ENCODE peak calls at places on chromosomes 4 and X, in five cellular contexts. One of them, this sample, is unnamed.

GRCh38 chr4:153244969-153245368 is 40.7 kb downstream of the TRIM2 start:
- DNase-seq in ovary: no peak
- DNase-seq in tibial artery: no peak
- DNase-seq in pancreas: peak; percentile 24
- DNase-seq in naive thymus-derived CD4-positive, alpha-beta T cell: no peak
- DNase-seq in this sample: no peak

GRCh38 chr4:182885738-182886077 is 31.5 kb downstream of the DCTD start:
- DNase-seq in tibial artery: no peak
- DNase-seq in ovary: no peak
- DNase-seq in pancreas: no peak
- DNase-seq in naive thymus-derived CD4-positive, alpha-beta T cell: no peak
- DNase-seq in this sample: no peak

GRCh38 chrX:24498975-24499374 is 33.9 kb downstream of the PDK3 start:
- DNase-seq in pancreas: no peak
- DNase-seq in naive thymus-derived CD4-positive, alpha-beta T cell: no peak
- DNase-seq in tibial artery: no peak
- DNase-seq in ovary: no peak
- DNase-seq in this sample: no peak

GRCh38 chr4:65502151-65502691 is 168.1 kb downstream of the EPHA5 start:
- DNase-seq in naive thymus-derived CD4-positive, alpha-beta T cell: no peak
- DNase-seq in ovary: no peak
- DNase-seq in pancreas: no peak
- DNase-seq in tibial artery: no peak
- DNase-seq in this sample: no peak

GRCh38 chr4:38673109-38673978 is 9.3 kb downstream of the KLF3 start:
- DNase-seq in naive thymus-derived CD4-positive, alpha-beta T cell: no peak
- DNase-seq in tibial artery: peak; percentile 78
- DNase-seq in pancreas: peak; percentile 66
- DNase-seq in ovary: peak; percentile 69
- DNase-seq in this sample: peak; percentile 77

GRCh38 chrX:18793601-18794089 is 86.2 kb downstream of the PPEF1 start:
- DNase-seq in tibial artery: no peak
- DNase-seq in ovary: no peak
- DNase-seq in naive thymus-derived CD4-positive, alpha-beta T cell: no peak
- DNase-seq in pancreas: no peak
- DNase-seq in this sample: no peak

GRCh38 chr4:78145622-78146021 is 88.5 kb downstream of the FRAS1 start:
- DNase-seq in pancreas: no peak
- DNase-seq in naive thymus-derived CD4-positive, alpha-beta T cell: no peak
- DNase-seq in ovary: no peak
- DNase-seq in tibial artery: no peak
- DNase-seq in this sample: no peak

GRCh38 chr4:80963051-80963450 is 67.5 kb upstream of the BMP3 start:
- DNase-seq in naive thymus-derived CD4-positive, alpha-beta T cell: no peak
- DNase-seq in pancreas: no peak
- DNase-seq in tibial artery: no peak
- DNase-seq in ovary: no peak
- DNase-seq in this sample: no peak

GRCh38 chr4:153115322-153116100 is 88.7 kb upstream of the TRIM2 start:
- DNase-seq in naive thymus-derived CD4-positive, alpha-beta T cell: peak; percentile 90
- DNase-seq in tibial artery: no peak
- DNase-seq in ovary: no peak
- DNase-seq in pancreas: no peak
- DNase-seq in this sample: peak; percentile 41

GRCh38 chr4:168865854-168866253 is 144.2 kb downstream of the CBR4 start:
- DNase-seq in naive thymus-derived CD4-positive, alpha-beta T cell: no peak
- DNase-seq in pancreas: no peak
- DNase-seq in ovary: no peak
- DNase-seq in tibial artery: no peak
- DNase-seq in this sample: no peak

GRCh38 chr4:6137747-6138135 is 62.6 kb downstream of the JAKMIP1 start:
- DNase-seq in tibial artery: no peak
- DNase-seq in pancreas: no peak
- DNase-seq in naive thymus-derived CD4-positive, alpha-beta T cell: no peak
- DNase-seq in ovary: no peak
- DNase-seq in this sample: no peak

GRCh38 chr4:155419266-155419665 is 42.5 kb upstream of the MAP9 start:
- DNase-seq in ovary: no peak
- DNase-seq in tibial artery: no peak
- DNase-seq in naive thymus-derived CD4-positive, alpha-beta T cell: no peak
- DNase-seq in pancreas: no peak
- DNase-seq in this sample: no peak

GRCh38 chr4:31084806-31085416 is 364.7 kb downstream of the PCDH7 start:
- DNase-seq in pancreas: no peak
- DNase-seq in tibial artery: no peak
- DNase-seq in ovary: no peak
- DNase-seq in naive thymus-derived CD4-positive, alpha-beta T cell: no peak
- DNase-seq in this sample: no peak

GRCh38 chr4:29588615-29589014 is 1131.6 kb upstream of the PCDH7 start:
- DNase-seq in pancreas: no peak
- DNase-seq in tibial artery: no peak
- DNase-seq in ovary: no peak
- DNase-seq in naive thymus-derived CD4-positive, alpha-beta T cell: no peak
- DNase-seq in this sample: no peak

GRCh38 chr4:183945741-183946140 is 40.6 kb downstream of the STOX2 start:
- DNase-seq in pancreas: no peak
- DNase-seq in ovary: no peak
- DNase-seq in tibial artery: no peak
- DNase-seq in naive thymus-derived CD4-positive, alpha-beta T cell: no peak
- DNase-seq in this sample: no peak

GRCh38 chr4:138835833-138836521 is 179.6 kb upstream of the NOCT start:
- DNase-seq in tibial artery: no peak
- DNase-seq in ovary: no peak
- DNase-seq in pancreas: peak; percentile 12
- DNase-seq in naive thymus-derived CD4-positive, alpha-beta T cell: no peak
- DNase-seq in this sample: peak; percentile 67

GRCh38 chr4:86876894-86877685 is 15.1 kb downstream of the C4orf36 start:
- DNase-seq in tibial artery: no peak
- DNase-seq in ovary: no peak
- DNase-seq in naive thymus-derived CD4-positive, alpha-beta T cell: no peak
- DNase-seq in pancreas: no peak
- DNase-seq in this sample: no peak

GRCh38 chrX:49308604-49309269 is 5.3 kb downstream of the GAGE10 start:
- DNase-seq in pancreas: no peak
- DNase-seq in naive thymus-derived CD4-positive, alpha-beta T cell: peak; percentile 19
- DNase-seq in ovary: peak; percentile 44
- DNase-seq in tibial artery: no peak
- DNase-seq in this sample: no peak

GRCh38 chrX:10017866-10018265 is 50.7 kb downstream of the CLDN34 start:
- DNase-seq in tibial artery: no peak
- DNase-seq in ovary: no peak
- DNase-seq in pancreas: no peak
- DNase-seq in naive thymus-derived CD4-positive, alpha-beta T cell: no peak
- DNase-seq in this sample: no peak

GRCh38 chrX:39816871-39817731 is 280.7 kb downstream of the BCOR start:
- DNase-seq in tibial artery: no peak
- DNase-seq in pancreas: no peak
- DNase-seq in ovary: peak; percentile 57
- DNase-seq in naive thymus-derived CD4-positive, alpha-beta T cell: no peak
- DNase-seq in this sample: no peak
- H3K27ac ChIP-seq in tibial artery: peak overlapping the region; percentile 68
- H3K27ac ChIP-seq in pancreas: no peak overlapping the region
- H3K27ac ChIP-seq in ovary: peak overlapping the region; percentile 67
- H3K27ac ChIP-seq in naive thymus-derived CD4-positive, alpha-beta T cell: no peak overlapping the region
- H3K27ac ChIP-seq in this sample: no peak overlapping the region

GRCh38 chrX:3175659-3176438 is 134.6 kb downstream of the ARSF start:
- DNase-seq in naive thymus-derived CD4-positive, alpha-beta T cell: no peak
- DNase-seq in ovary: no peak
- DNase-seq in pancreas: no peak
- DNase-seq in tibial artery: no peak
- DNase-seq in this sample: no peak
- H3K27ac ChIP-seq in naive thymus-derived CD4-positive, alpha-beta T cell: no peak overlapping the region
- H3K27ac ChIP-seq in ovary: no peak overlapping the region
- H3K27ac ChIP-seq in pancreas: no peak overlapping the region
- H3K27ac ChIP-seq in tibial artery: no peak overlapping the region
- H3K27ac ChIP-seq in this sample: no peak overlapping the region

GRCh38 chrX:153688900-153689590 is 1.3 kb downstream of the SLC6A8 start:
- DNase-seq in tibial artery: peak; percentile 89
- DNase-seq in pancreas: no peak
- DNase-seq in ovary: no peak
- DNase-seq in naive thymus-derived CD4-positive, alpha-beta T cell: no peak
- DNase-seq in this sample: peak; percentile 70

GRCh38 chrX:153692003-153692402 is 4.3 kb downstream of the SLC6A8 start:
- DNase-seq in naive thymus-derived CD4-positive, alpha-beta T cell: no peak
- DNase-seq in pancreas: no peak
- DNase-seq in ovary: no peak
- DNase-seq in tibial artery: no peak
- DNase-seq in this sample: no peak

GRCh38 chrX:153688534-153688899 is 791 bp downstream of the SLC6A8 start:
- DNase-seq in pancreas: no peak
- DNase-seq in naive thymus-derived CD4-positive, alpha-beta T cell: no peak
- DNase-seq in ovary: no peak
- DNase-seq in tibial artery: no peak
- DNase-seq in this sample: no peak

GRCh38 chrX:153689654-153690465 is 2.1 kb downstream of the SLC6A8 start:
- DNase-seq in pancreas: no peak
- DNase-seq in tibial artery: no peak
- DNase-seq in ovary: no peak
- DNase-seq in naive thymus-derived CD4-positive, alpha-beta T cell: no peak
- DNase-seq in this sample: no peak

GRCh38 chrX:153690466-153690865 is 2.7 kb downstream of the SLC6A8 start:
- DNase-seq in tibial artery: no peak
- DNase-seq in pancreas: no peak
- DNase-seq in naive thymus-derived CD4-positive, alpha-beta T cell: no peak
- DNase-seq in ovary: no peak
- DNase-seq in this sample: no peak
- H3K27ac ChIP-seq in tibial artery: no peak overlapping the region
- H3K27ac ChIP-seq in pancreas: no peak overlapping the region
- H3K27ac ChIP-seq in naive thymus-derived CD4-positive, alpha-beta T cell: no peak overlapping the region
- H3K27ac ChIP-seq in ovary: no peak overlapping the region
- H3K27ac ChIP-seq in this sample: no peak overlapping the region

DNA sequence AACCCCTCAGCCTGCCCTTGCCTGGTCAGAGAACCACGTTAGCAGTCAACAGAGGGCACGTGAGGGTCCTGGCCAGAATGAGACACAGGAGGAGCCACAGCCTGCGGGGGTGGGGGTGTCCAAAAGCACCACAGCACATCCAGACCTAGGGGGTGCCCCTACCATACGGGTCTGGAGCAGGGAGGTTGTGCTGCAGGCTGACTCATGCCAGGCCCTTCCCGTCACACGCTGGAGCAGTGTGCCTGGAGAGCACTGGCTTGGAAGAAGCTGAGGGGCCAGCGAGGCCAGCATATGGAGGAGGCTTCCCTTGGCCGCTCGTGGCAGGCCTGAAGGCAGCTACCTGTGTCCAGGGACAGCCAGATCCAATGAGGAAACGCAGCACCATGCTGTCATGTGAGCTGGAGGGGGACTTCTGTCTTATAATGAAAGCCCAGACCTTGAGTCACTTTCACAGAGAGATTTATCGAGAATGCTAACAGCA is 1.5 kb upstream of the IRAK1 start:
- DNase-seq in naive thymus-derived CD4-positive, alpha-beta T cell: no peak
- DNase-seq in tibial artery: no peak
- DNase-seq in pancreas: no peak
- DNase-seq in ovary: no peak
- DNase-seq in this sample: no peak
- H3K27ac ChIP-seq in naive thymus-derived CD4-positive, alpha-beta T cell: peak overlapping the region; percentile 85
- H3K27ac ChIP-seq in tibial artery: peak overlapping the region; percentile 80
- H3K27ac ChIP-seq in pancreas: no peak overlapping the region
- H3K27ac ChIP-seq in ovary: no peak overlapping the region
- H3K27ac ChIP-seq in this sample: peak overlapping the region; percentile 92

DNA sequence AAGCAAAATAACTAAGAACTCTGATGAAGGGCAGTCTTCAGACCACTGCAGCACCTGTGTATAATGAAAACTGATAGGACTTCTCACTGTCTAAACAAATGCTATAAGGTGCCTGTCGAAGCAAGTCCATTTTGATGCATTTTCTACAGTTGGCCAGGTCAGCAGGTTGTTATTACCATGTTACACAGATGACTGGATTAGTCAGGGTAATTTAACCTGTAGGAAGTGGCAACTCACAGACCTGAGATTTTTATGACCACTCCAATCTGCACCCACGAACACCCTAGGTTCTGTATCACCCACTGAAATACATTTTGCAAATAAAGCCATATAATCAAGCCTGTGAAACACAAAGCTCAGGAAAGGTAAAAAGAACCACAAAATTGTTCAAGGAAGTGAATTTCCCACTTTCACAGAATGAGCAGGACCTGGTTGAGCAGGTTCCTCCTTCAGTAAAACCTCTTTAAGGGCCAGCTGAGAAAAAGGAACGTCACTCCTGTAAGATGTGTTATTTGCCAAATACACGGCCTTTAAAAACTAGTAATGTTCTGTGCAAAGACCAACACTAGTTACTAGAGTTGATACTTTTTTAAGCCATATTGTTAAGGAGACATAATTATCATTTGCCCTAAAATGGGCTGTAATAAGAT is 12.7 kb downstream of the MAML3 start:
- DNase-seq in ovary: no peak
- DNase-seq in pancreas: no peak
- DNase-seq in tibial artery: no peak
- DNase-seq in naive thymus-derived CD4-positive, alpha-beta T cell: no peak
- DNase-seq in this sample: no peak
- H3K27ac ChIP-seq in ovary: no peak overlapping the region
- H3K27ac ChIP-seq in pancreas: peak overlapping the region; percentile 47
- H3K27ac ChIP-seq in tibial artery: no peak overlapping the region
- H3K27ac ChIP-seq in naive thymus-derived CD4-positive, alpha-beta T cell: no peak overlapping the region
- H3K27ac ChIP-seq in this sample: no peak overlapping the region

GRCh38 chr4:26075588-26075987 is 161.6 kb downstream of the SMIM20 start:
- DNase-seq in pancreas: no peak
- DNase-seq in tibial artery: no peak
- DNase-seq in ovary: no peak
- DNase-seq in naive thymus-derived CD4-positive, alpha-beta T cell: no peak
- DNase-seq in this sample: no peak
- H3K27ac ChIP-seq in pancreas: no peak overlapping the region
- H3K27ac ChIP-seq in tibial artery: no peak overlapping the region
- H3K27ac ChIP-seq in ovary: no peak overlapping the region
- H3K27ac ChIP-seq in naive thymus-derived CD4-positive, alpha-beta T cell: no peak overlapping the region
- H3K27ac ChIP-seq in this sample: peak overlapping the region; percentile 84

GRCh38 chr4:185119927-185120630 is 23.0 kb upstream of the SLC25A4 start:
- DNase-seq in naive thymus-derived CD4-positive, alpha-beta T cell: no peak
- DNase-seq in tibial artery: no peak
- DNase-seq in ovary: no peak
- DNase-seq in pancreas: no peak
- DNase-seq in this sample: no peak
- H3K27ac ChIP-seq in naive thymus-derived CD4-positive, alpha-beta T cell: no peak overlapping the region
- H3K27ac ChIP-seq in tibial artery: no peak overlapping the region
- H3K27ac ChIP-seq in ovary: no peak overlapping the region
- H3K27ac ChIP-seq in pancreas: no peak overlapping the region
- H3K27ac ChIP-seq in this sample: peak overlapping the region; percentile 15